ENCODE peak calls at places on chromosome 16, in seven cellular contexts. U is cerebellar nuclear complex; G is naive thymus-derived CD4-positive, alpha-beta T cell; B is head of caudate nucleus; J is NCI-H1092; E is brain microvascular endothelial cell; K is midbrain. Q is an unnamed sample.

GRCh38 chr16:2475413-2476344 is 752 bp downstream of the TBC1D24 start:
- DNase-seq in J (no peak), G (peak), K (no peak), E (no peak), U (no peak), B (no peak), Q (no peak)

GRCh38 chr16:9040766-9041430 is 50.5 kb upstream of the HAPSTR1 start:
- DNase-seq in U (no peak), B (no peak), J (no peak), K (no peak), G (no peak), E (no peak), Q (no peak)

GRCh38 chr16:1466054-1466453 is 8.8 kb downstream of the CLCN7 start:
- DNase-seq in E (no peak), U (no peak), K (no peak), G (no peak), B (no peak), J (no peak), Q (no peak)

GRCh38 chr16:47448830-47449575 is 11.9 kb downstream of the ITFG1 start:
- DNase-seq in U (no peak), K (no peak), G (no peak), J (no peak), B (no peak), E (no peak), Q (no peak)

GRCh38 chr16:56513972-56514371 is 5.9 kb downstream of the BBS2 start:
- DNase-seq in U (peak), E (peak), K (peak), B (peak), G (no peak), J (no peak), Q (peak)

GRCh38 chr16:53754938-53755910 is 51.3 kb downstream of the FTO start:
- DNase-seq in U (no peak), E (no peak), K (no peak), G (no peak), J (peak), B (no peak), Q (peak)

GRCh38 chr16:57299009-57299718 is 14.7 kb upstream of the PLLP start:
- DNase-seq in J (no peak), G (no peak), B (no peak), U (no peak), K (peak), E (peak), Q (no peak)

GRCh38 chr16:77674888-77675287 is 47.4 kb upstream of the NUDT7 start:
- DNase-seq in B (no peak), U (no peak), J (no peak), E (peak), K (no peak), G (no peak), Q (peak)

GRCh38 chr16:54936979-54937672 is 6.5 kb downstream of the IRX5 start:
- DNase-seq in J (no peak), B (no peak), G (no peak), E (no peak), U (no peak), K (peak), Q (peak)

GRCh38 chr16:75496546-75496945 is 1.3 kb upstream of the CHST6 start:
- DNase-seq in K (no peak), U (no peak), B (no peak), E (no peak), J (no peak), G (no peak), Q (no peak)

GRCh38 chr16:12228079-12228606 is 251.6 kb downstream of the SNX29 start:
- DNase-seq in B (no peak), G (no peak), U (no peak), E (no peak), J (no peak), K (no peak), Q (no peak)

GRCh38 chr16:71499775-71500364 is 10.7 kb upstream of the ZNF19 start:
- DNase-seq in U (no peak), E (peak), G (peak), K (peak), J (peak), B (peak), Q (peak)

GRCh38 chr16:81321039-81321438 is 6.3 kb downstream of the GAN start:
- DNase-seq in E (no peak), J (no peak), K (no peak), B (no peak), G (no peak), U (no peak), Q (no peak)

GRCh38 chr16:83162791-83163190 is 536.0 kb downstream of the CDH13 start:
- DNase-seq in K (no peak), J (no peak), U (no peak), G (no peak), E (no peak), B (no peak), Q (no peak)

Q was measured in mesenchymal stem cell.